ENCODE peak calls at places on chromosomes 7 and 10, in nine cellular contexts. One of them, this sample, is unnamed.

GRCh38 chr10:97025613-97026242 is 160.0 kb downstream of the SLIT1 start:
- DNase-seq in NCI-H1105: no peak
- DNase-seq in body of pancreas: peak
- DNase-seq in NCI-H1092: no peak
- DNase-seq in testis: peak
- DNase-seq in Kasumi-1: peak
- DNase-seq in right lobe of liver: no peak
- DNase-seq in C1 segment of cervical spinal cord: peak
- DNase-seq in non-pigmented ciliary epithelial cell: no peak
- DNase-seq in this sample: peak

GRCh38 chr10:70679498-70679897 is 7.2 kb downstream of the ADAMTS14 start:
- DNase-seq in Kasumi-1: no peak
- DNase-seq in body of pancreas: no peak
- DNase-seq in non-pigmented ciliary epithelial cell: no peak
- DNase-seq in NCI-H1105: no peak
- DNase-seq in testis: no peak
- DNase-seq in right lobe of liver: no peak
- DNase-seq in C1 segment of cervical spinal cord: no peak
- DNase-seq in NCI-H1092: no peak
- DNase-seq in this sample: peak

GRCh38 chr7:102464577-102465280 is at the start of the genes ALKBH4 and LRWD1:
- DNase-seq in testis: peak
- DNase-seq in NCI-H1105: peak
- DNase-seq in Kasumi-1: peak
- DNase-seq in C1 segment of cervical spinal cord: peak
- DNase-seq in right lobe of liver: peak
- DNase-seq in non-pigmented ciliary epithelial cell: peak
- DNase-seq in NCI-H1092: peak
- DNase-seq in body of pancreas: peak
- DNase-seq in this sample: peak

GRCh38 chr10:78754269-78755074 is 314.3 kb upstream of the ZMIZ1 start:
- DNase-seq in non-pigmented ciliary epithelial cell: peak
- DNase-seq in body of pancreas: no peak
- DNase-seq in NCI-H1092: no peak
- DNase-seq in NCI-H1105: no peak
- DNase-seq in Kasumi-1: peak
- DNase-seq in right lobe of liver: no peak
- DNase-seq in testis: no peak
- DNase-seq in C1 segment of cervical spinal cord: no peak
- DNase-seq in this sample: peak

GRCh38 chr7:39688611-39689485 is 65.5 kb downstream of the RALA start:
- DNase-seq in Kasumi-1: no peak
- DNase-seq in C1 segment of cervical spinal cord: no peak
- DNase-seq in NCI-H1092: no peak
- DNase-seq in right lobe of liver: no peak
- DNase-seq in body of pancreas: no peak
- DNase-seq in NCI-H1105: no peak
- DNase-seq in non-pigmented ciliary epithelial cell: no peak
- DNase-seq in testis: no peak
- DNase-seq in this sample: no peak

GRCh38 chr7:107014381-107015023 is 30.0 kb upstream of the PRKAR2B start:
- DNase-seq in testis: no peak
- DNase-seq in NCI-H1092: peak
- DNase-seq in Kasumi-1: no peak
- DNase-seq in C1 segment of cervical spinal cord: no peak
- DNase-seq in NCI-H1105: peak
- DNase-seq in non-pigmented ciliary epithelial cell: no peak
- DNase-seq in body of pancreas: no peak
- DNase-seq in right lobe of liver: no peak
- DNase-seq in this sample: no peak

GRCh38 chr10:95394161-95394880 is 103.5 kb upstream of the PDLIM1 start:
- DNase-seq in non-pigmented ciliary epithelial cell: no peak
- DNase-seq in NCI-H1092: no peak
- DNase-seq in body of pancreas: no peak
- DNase-seq in Kasumi-1: no peak
- DNase-seq in right lobe of liver: no peak
- DNase-seq in C1 segment of cervical spinal cord: no peak
- DNase-seq in NCI-H1105: no peak
- DNase-seq in testis: no peak
- DNase-seq in this sample: peak

GRCh38 chr10:79985481-79986072 is 36.7 kb upstream of the SFTPD start:
- DNase-seq in C1 segment of cervical spinal cord: no peak
- DNase-seq in NCI-H1092: no peak
- DNase-seq in Kasumi-1: no peak
- DNase-seq in body of pancreas: no peak
- DNase-seq in right lobe of liver: no peak
- DNase-seq in NCI-H1105: no peak
- DNase-seq in non-pigmented ciliary epithelial cell: no peak
- DNase-seq in testis: no peak
- DNase-seq in this sample: no peak